ENCODE peak calls at places on chromosomes 11 and 22, in six cellular contexts. C, G, W, K, U and H are unnamed samples.
A peak's percentile ranks its signal among the peaks of the same experiment; 100 is the strongest.

GRCh38 chr22:35470903-35471321 is 69.7 kb upstream of the RASD2 start:
- DNase-seq in C (no peak), G (no peak), W (no peak), K (no peak), U (no peak), H (no peak)

GRCh38 chr11:131070365-131070764 is 154.1 kb upstream of the SNX19 start:
- DNase-seq in C (no peak), G (no peak), W (no peak), K (no peak), U (no peak), H (no peak)

GRCh38 chr11:64490562-64491216 is 100.3 kb upstream of the SLC22A12 start:
- DNase-seq in C (no peak), G (no peak), W (no peak), K (no peak), U (no peak), H (no peak)

GRCh38 chr22:27998511-27999410 is 79.7 kb upstream of the PITPNB start:
- DNase-seq in C (no peak), G (no peak), W (no peak), K (no peak), U (no peak), H (no peak)

GRCh38 chr22:47328550-47329243 is 566.2 kb downstream of the TBC1D22A start:
- DNase-seq in C (peak; percentile 82), G (peak; percentile 81), W (no peak), K (peak; percentile 15), U (peak; percentile 83), H (peak; percentile 86)

GRCh38 chr11:115654792-115655191 is 150.6 kb upstream of the CADM1 start:
- DNase-seq in C (no peak), G (no peak), W (no peak), K (no peak), U (no peak), H (no peak)

GRCh38 chr22:46845281-46846153 is 83.1 kb downstream of the TBC1D22A start:
- DNase-seq in C (no peak), G (no peak), W (no peak), K (no peak), U (no peak), H (no peak)

GRCh38 chr22:29559030-29559429 is 5.5 kb upstream of the THOC5 start:
- DNase-seq in C (no peak), G (no peak), W (no peak), K (no peak), U (no peak), H (no peak)

GRCh38 chr22:49157529-49158339 is 669.9 kb downstream of the BRD1 start:
- DNase-seq in C (no peak), G (no peak), W (no peak), K (no peak), U (no peak), H (no peak)

GRCh38 chr11:103988595-103988969 is 47.9 kb upstream of the DDI1 start:
- DNase-seq in C (no peak), G (peak; percentile 2), W (no peak), K (no peak), U (peak; percentile 50), H (peak; percentile 52)

GRCh38 chr22:31221084-31221483 is 9.0 kb downstream of the LIMK2 start:
- DNase-seq in C (no peak), G (no peak), W (no peak), K (no peak), U (no peak), H (no peak)

GRCh38 chr11:32454993-32455392 is 19.7 kb upstream of the WT1 start:
- DNase-seq in C (no peak), G (no peak), W (no peak), K (no peak), U (no peak), H (no peak)

GRCh38 chr11:78346799-78347198 is 70.8 kb downstream of the GAB2 start:
- DNase-seq in C (no peak), G (no peak), W (no peak), K (no peak), U (no peak), H (no peak)

GRCh38 chr22:50027639-50028537 is 15.3 kb upstream of the IL17REL start:
- DNase-seq in C (peak; percentile 44), G (peak; percentile 54), W (no peak), K (no peak), U (no peak), H (peak; percentile 75)

GRCh38 chr11:132395434-132395833 is 1025.0 kb downstream of the NTM start:
- DNase-seq in C (no peak), G (no peak), W (no peak), K (no peak), U (no peak), H (no peak)

GRCh38 chr22:20206709-20207215 is 55.9 kb upstream of the CCDC188 start:
- DNase-seq in C (peak; percentile 44), G (no peak), W (no peak), K (no peak), U (no peak), H (peak; percentile 27)

GRCh38 chr11:12457030-12457600 is 79.7 kb downstream of the PARVA start:
- DNase-seq in C (no peak), G (no peak), W (no peak), K (no peak), U (no peak), H (no peak)

GRCh38 chr11:46120711-46121327 is 435 bp downstream of the PHF21A start:
- DNase-seq in C (peak; percentile 38), G (peak; percentile 51), W (peak; percentile 54), K (peak; percentile 58), U (peak; percentile 53), H (peak; percentile 75)

GRCh38 chr11:119479685-119480275 is 56.8 kb upstream of the THY1 start:
- DNase-seq in C (no peak), G (no peak), W (no peak), K (no peak), U (no peak), H (peak; percentile 8)
- TF ChIP-seq CTCF in C (no peak), G (no peak), W (no peak), K (no peak), U (peak; percentile 86), H (no peak)

GRCh38 chr11:77081381-77081851 is 14.6 kb downstream of the CAPN5 start:
- DNase-seq in C (no peak), G (no peak), W (no peak), K (peak; percentile 2), U (no peak), H (no peak)
- TF ChIP-seq CTCF in C (no peak), G (no peak), W (no peak), K (no peak), U (no peak), H (no peak)

GRCh38 chr22:22709719-22710445 is 65.5 kb downstream of the GGTLC2 start:
- DNase-seq in C (no peak), G (no peak), W (no peak), K (no peak), U (no peak), H (peak; percentile 46)
- TF ChIP-seq CTCF in C (peak; percentile 36), G (no peak), W (no peak), K (no peak), U (no peak), H (peak; percentile 36)

DNA sequence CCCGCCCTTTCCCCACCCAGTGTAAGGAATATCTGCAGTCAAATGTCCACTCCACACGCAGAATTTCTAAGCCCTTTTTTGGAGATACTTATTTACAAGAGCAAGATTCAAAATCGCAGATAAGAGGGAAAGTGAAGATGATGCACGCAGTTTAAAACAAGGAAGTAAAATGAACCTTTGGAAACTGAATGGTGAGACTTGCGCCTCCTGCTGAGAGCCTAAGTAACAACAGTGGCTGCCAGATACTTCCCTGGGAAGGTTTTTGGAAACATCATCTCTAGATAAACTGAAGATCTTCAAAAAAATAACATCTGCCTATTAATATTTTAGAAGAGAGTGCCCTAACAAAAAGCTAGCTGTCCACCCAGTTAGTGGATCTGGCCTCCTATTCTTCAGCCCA is 963.1 kb upstream of the FAT3 start:
- DNase-seq in C (no peak), G (no peak), W (no peak), K (no peak), U (no peak), H (no peak)
- TF ChIP-seq CTCF in C (no peak), G (no peak), W (no peak), K (no peak), U (no peak), H (no peak)

GRCh38 chr11:284081-285020 is 4.6 kb upstream of the PGGHG start:
- DNase-seq in C (no peak), G (no peak), W (no peak), K (peak; percentile 3), U (no peak), H (no peak)

GRCh38 chr11:281486-282161 is 3.4 kb downstream of the NLRP6 start:
- DNase-seq in C (no peak), G (no peak), W (no peak), K (peak; percentile 1), U (no peak), H (no peak)

GRCh38 chr11:283405-284080 is 5.3 kb downstream of the NLRP6 start:
- DNase-seq in C (no peak), G (no peak), W (no peak), K (peak; percentile 1), U (no peak), H (peak; percentile 36)

GRCh38 chr11:282171-282570 is 4.0 kb downstream of the NLRP6 start:
- DNase-seq in C (no peak), G (no peak), W (no peak), K (no peak), U (no peak), H (no peak)

DNA sequence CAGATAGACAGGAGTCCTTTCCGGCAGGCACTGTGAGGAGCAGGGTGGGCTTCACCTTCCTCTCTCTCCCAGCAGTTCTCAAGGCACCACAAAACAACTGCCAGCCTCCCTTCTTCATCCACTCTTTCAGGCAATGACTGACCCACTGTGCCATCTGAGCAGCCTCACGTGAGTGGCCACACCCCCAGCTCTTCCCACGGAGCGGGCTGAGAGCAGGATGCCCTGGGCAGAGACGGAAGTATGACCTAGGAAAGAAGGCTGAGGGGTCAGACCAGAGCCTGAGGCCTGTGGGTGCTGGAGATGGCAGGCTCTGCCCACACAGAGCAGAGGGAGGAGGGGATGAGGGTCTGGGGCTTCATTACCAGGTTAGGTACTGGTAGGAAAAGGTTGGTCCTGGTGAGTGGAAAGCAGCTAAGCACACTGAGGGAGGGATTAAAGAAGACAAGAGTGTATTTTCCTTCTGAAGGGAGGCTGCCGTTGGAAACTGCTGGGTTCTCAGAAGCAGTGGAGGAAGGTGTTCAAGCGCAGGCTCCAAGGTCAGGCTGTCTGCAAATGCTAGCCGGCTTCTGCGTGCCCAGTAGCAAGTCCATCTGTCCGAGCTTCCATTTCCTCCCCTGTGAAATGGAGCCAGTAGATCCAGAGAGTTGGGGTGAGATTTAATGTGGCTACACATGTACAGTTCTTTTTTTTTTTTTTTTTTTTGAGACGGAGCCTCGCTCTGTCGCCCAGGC is 4.6 kb downstream of the NLRP6 start:
- DNase-seq in C (no peak), G (no peak), W (no peak), K (peak; percentile 0), U (no peak), H (no peak)
- TF ChIP-seq CTCF in C (no peak), G (no peak), W (no peak), K (no peak), U (no peak), H (no peak)

GRCh38 chr11:13486926-13487660 is 8.7 kb downstream of the PTH start:
- DNase-seq in C (peak; percentile 84), G (no peak), W (peak; percentile 63), K (peak; percentile 47), U (no peak), H (no peak)
- TF ChIP-seq CTCF in C (peak; percentile 62), G (no peak), W (peak; percentile 6), K (peak; percentile 34), U (peak; percentile 8), H (no peak)